ENCODE peak calls at places on chromosomes 1 and 21, in seven cellular contexts. V is stomach, I is spleen, L is prostate gland, T is GM12878, H is breast epithelium, R is endothelial cell of umbilical vein. E is an unnamed sample. For H3K4me1, the result is how much of the 10 kb centered on the place peaks cover.

GRCh38 chr1:32406629-32407111 is 12.4 kb upstream of the BSDC1 start:
- DNase-seq in V (no peak), I (no peak), L (no peak), T (no peak), H (no peak), R (no peak), E (no peak)

GRCh38 chr1:172393354-172393753 is 27.1 kb upstream of the C1orf105 start:
- DNase-seq in V (no peak), I (no peak), L (no peak), T (no peak), H (no peak), R (no peak), E (no peak)

GRCh38 chr21:17802568-17802967 is 16.6 kb downstream of the C21orf91 start:
- DNase-seq in V (no peak), I (no peak), L (no peak), T (no peak), H (no peak), R (no peak), E (no peak)

GRCh38 chr1:226708342-226708780 is 30.7 kb downstream of the ITPKB start:
- DNase-seq in V (no peak), I (no peak), L (no peak), T (no peak), H (no peak), R (no peak), E (no peak)

GRCh38 chr1:112231331-112231730 is 164.7 kb upstream of the CTTNBP2NL start:
- DNase-seq in V (no peak), I (no peak), L (no peak), T (no peak), H (no peak), R (no peak), E (no peak)

GRCh38 chr1:202076050-202076511 is 46.6 kb upstream of the GPR37L1 start:
- DNase-seq in V (peak), I (no peak), L (no peak), T (no peak), H (no peak), R (no peak), E (no peak)

GRCh38 chr1:204560590-204560989 is 44.4 kb downstream of the MDM4 start:
- DNase-seq in V (no peak), I (no peak), L (no peak), T (no peak), H (no peak), R (no peak), E (no peak)

GRCh38 chr1:196651637-196652215 is at the start of gene CFH:
- DNase-seq in V (no peak), I (no peak), L (no peak), T (no peak), H (no peak), R (peak), E (no peak)

GRCh38 chr1:12276225-12276624 is 46.4 kb downstream of the VPS13D start:
- DNase-seq in V (peak), I (no peak), L (no peak), T (no peak), H (no peak), R (peak), E (no peak)

GRCh38 chr1:53619811-53620619 is 118.9 kb downstream of the GLIS1 start:
- DNase-seq in V (peak), I (peak), L (no peak), T (no peak), H (no peak), R (no peak), E (peak)

GRCh38 chr1:51444534-51445192 is 74.4 kb downstream of the EPS15 start:
- DNase-seq in V (no peak), I (no peak), L (no peak), T (no peak), H (no peak), R (no peak), E (no peak)

GRCh38 chr1:24123611-24124010 is 11.7 kb upstream of the MYOM3 start:
- DNase-seq in V (no peak), I (no peak), L (no peak), T (no peak), H (no peak), R (no peak), E (no peak)

GRCh38 chr1:210496063-210496462 is 167.4 kb downstream of the HHAT start:
- DNase-seq in V (no peak), I (no peak), L (no peak), T (no peak), H (peak), R (no peak), E (no peak)

GRCh38 chr1:11736746-11737639 is 1.1 kb downstream of the AGTRAP start:
- DNase-seq in V (peak), I (peak), L (peak), T (no peak), H (no peak), R (peak), E (no peak)

GRCh38 chr21:35102488-35103407 is 53.6 kb upstream of the RUNX1 start:
- DNase-seq in V (peak), I (peak), L (no peak), T (no peak), H (peak), R (no peak), E (no peak)

GRCh38 chr1:243313635-243314536 is 58.0 kb downstream of the SDCCAG8 start:
- DNase-seq in V (no peak), I (no peak), L (no peak), T (peak), H (no peak), R (no peak), E (no peak)

GRCh38 chr1:237124856-237125462 is 83.0 kb downstream of the RYR2 start:
- DNase-seq in V (no peak), I (no peak), L (no peak), T (no peak), H (no peak), R (no peak), E (no peak)

GRCh38 chr1:235980976-235981375 is 83.9 kb downstream of the NID1 start:
- DNase-seq in V (no peak), I (no peak), L (no peak), T (no peak), H (no peak), R (no peak), E (no peak)

GRCh38 chr1:207698822-207699483 is 52.9 kb upstream of the CD46 start:
- DNase-seq in V (peak), I (no peak), L (peak), T (no peak), H (no peak), R (peak), E (no peak)

DNA sequence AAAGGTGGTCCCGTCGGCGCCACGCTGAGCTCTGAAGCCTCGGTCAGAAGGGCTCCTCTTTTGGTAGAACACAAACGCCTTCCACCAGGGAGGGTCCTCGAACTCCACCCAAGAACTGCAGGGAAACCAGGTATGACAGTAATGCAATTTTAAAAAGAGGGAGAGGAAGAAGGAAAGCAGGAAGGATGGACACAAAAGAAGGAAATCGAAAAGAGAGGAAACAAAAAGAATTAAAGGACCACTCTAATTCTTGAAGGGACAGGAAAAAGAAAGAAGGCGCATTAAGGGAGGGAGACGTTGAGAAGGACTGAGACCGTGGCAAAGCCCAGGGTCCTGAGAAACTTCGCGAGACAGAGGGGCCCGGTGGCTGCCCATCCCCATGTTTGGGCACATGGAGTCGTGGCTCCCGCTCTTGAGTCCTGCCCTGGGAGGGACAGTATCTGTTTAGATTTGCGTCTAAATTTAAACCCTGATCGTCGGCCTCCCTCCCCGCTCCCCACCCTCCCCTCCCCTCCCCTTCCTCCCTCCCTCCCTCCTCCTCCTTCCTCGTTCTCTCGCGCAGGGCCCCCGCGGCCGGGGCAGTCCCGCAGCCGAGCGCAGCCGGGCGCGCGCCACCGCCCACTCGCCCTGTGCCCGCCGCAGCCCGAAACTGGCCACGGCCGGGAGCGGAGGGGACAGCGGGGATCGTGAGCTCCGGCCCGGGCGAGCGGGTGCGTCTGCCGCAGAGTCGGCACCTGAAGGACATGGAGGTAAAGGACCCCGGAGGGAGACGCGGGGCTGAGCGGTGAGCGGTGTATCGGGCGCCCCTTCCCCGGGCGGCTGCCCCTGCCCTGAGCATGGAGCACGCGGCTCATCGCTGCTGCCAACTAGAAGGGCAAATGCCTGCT is at the start of gene RCSD1:
- DNase-seq in V (peak), I (peak), L (no peak), T (no peak), H (no peak), R (no peak), E (no peak)
- H3K4me1 ChIP-seq in V (under half), I (half or more), L (under half), T (under half), H (under half), R (under half), E (under half)

GRCh38 chr1:46718727-46719622 is at the start of gene EFCAB14:
- DNase-seq in V (peak), I (peak), L (peak), T (peak), H (peak), R (peak), E (peak)
- TF ChIP-seq POLR2A in V (no peak), I (peak), L (peak), T (peak), H (peak), R (peak), E (peak)

GRCh38 chr1:156755527-156755950 is 4.1 kb upstream of the HDGF start:
- DNase-seq in V (no peak), I (no peak), L (no peak), T (no peak), H (no peak), R (no peak), E (no peak)
- TF ChIP-seq POLR2AphosphoS5 in V (no peak), I (no peak), L (no peak), T (no peak), H (no peak), R (no peak), E (no peak)

GRCh38 chr1:2294661-2295060 is 66.5 kb downstream of the SKI start:
- DNase-seq in V (no peak), I (no peak), L (no peak), T (no peak), H (no peak), R (no peak), E (no peak)

GRCh38 chr1:2295526-2295925 is 67.4 kb downstream of the SKI start:
- DNase-seq in V (no peak), I (no peak), L (no peak), T (no peak), H (no peak), R (no peak), E (no peak)

GRCh38 chr1:2290595-2291510 is 62.7 kb downstream of the SKI start:
- DNase-seq in V (peak), I (peak), L (peak), T (peak), H (peak), R (peak), E (no peak)

GRCh38 chr1:2292725-2293450 is 64.8 kb downstream of the SKI start:
- DNase-seq in V (no peak), I (no peak), L (no peak), T (no peak), H (no peak), R (no peak), E (no peak)

DNA sequence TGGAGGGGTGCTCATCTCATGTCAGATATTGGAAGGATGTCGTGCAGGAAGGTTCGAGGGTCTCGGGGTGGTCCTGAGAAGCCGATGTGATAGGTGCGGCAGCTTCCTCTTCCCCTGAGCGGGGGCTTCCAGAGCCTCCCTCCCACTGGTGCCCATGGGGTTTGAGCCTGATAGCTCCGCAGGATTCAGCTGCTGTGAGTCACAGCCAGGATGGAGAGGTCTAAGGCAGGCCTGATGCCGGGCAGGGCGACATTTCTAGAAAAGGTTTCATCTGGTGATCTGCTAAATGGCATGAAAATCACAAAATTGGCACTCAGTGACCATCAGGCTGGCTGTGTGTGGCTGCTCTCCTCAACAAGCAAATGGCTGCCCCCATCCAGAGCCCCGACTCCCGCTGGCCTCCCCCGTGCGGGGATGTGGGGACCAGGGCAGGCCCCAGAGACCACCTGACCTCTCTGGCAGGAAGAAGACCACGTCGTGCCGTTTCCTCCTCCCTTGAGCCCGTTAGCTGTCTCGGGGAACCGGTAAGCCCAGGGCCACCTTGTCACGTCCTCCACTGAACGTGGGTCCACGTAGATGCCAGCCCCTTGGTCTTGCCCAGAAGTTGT is 66.0 kb downstream of the SKI start:
- DNase-seq in V (no peak), I (no peak), L (no peak), T (no peak), H (no peak), R (no peak), E (no peak)
- H3K4me1 ChIP-seq in V (half or more), I (half or more), L (under half), T (under half), H (under half), R (under half), E (half or more)